ENCODE peak calls at places on chromosomes 11 and 22, in seven cellular contexts. V, T, Y, H, S, D and A are unnamed samples.

GRCh38 chr22:37082251-37082650 is 27.3 kb downstream of the TMPRSS6 start:
- DNase-seq in V (no peak), T (no peak), Y (no peak), H (no peak), S (no peak), D (no peak), A (no peak)

GRCh38 chr22:33076368-33076767 is 18.2 kb upstream of the SYN3 start:
- DNase-seq in V (no peak), T (no peak), Y (no peak), H (no peak), S (no peak), D (no peak), A (no peak)

GRCh38 chr11:96012086-96012824 is 88.3 kb upstream of the MTMR2 start:
- DNase-seq in V (peak), T (no peak), Y (no peak), H (no peak), S (peak), D (peak), A (no peak)

GRCh38 chr11:103892603-103893002 is 143.8 kb upstream of the DDI1 start:
- DNase-seq in V (no peak), T (no peak), Y (no peak), H (no peak), S (no peak), D (no peak), A (no peak)

GRCh38 chr11:22703040-22703439 is 36.6 kb downstream of the GAS2 start:
- DNase-seq in V (peak), T (no peak), Y (no peak), H (no peak), S (no peak), D (no peak), A (no peak)

GRCh38 chr11:94486068-94486467 is 7.6 kb downstream of the MRE11 start:
- DNase-seq in V (no peak), T (no peak), Y (no peak), H (no peak), S (no peak), D (no peak), A (no peak)

GRCh38 chr11:11731311-11732083 is 109.7 kb upstream of the GALNT18 start:
- DNase-seq in V (no peak), T (no peak), Y (no peak), H (peak), S (no peak), D (no peak), A (no peak)

GRCh38 chr11:113045146-113045545 is 83.9 kb downstream of the NCAM1 start:
- DNase-seq in V (no peak), T (no peak), Y (no peak), H (no peak), S (no peak), D (no peak), A (no peak)

GRCh38 chr11:108496643-108497256 is 1.4 kb downstream of the POGLUT3 start:
- DNase-seq in V (peak), T (no peak), Y (no peak), H (no peak), S (no peak), D (no peak), A (no peak)

GRCh38 chr22:49185312-49185969 is 642.2 kb downstream of the BRD1 start:
- DNase-seq in V (no peak), T (no peak), Y (no peak), H (no peak), S (no peak), D (no peak), A (no peak)

GRCh38 chr11:12397953-12398352 is 20.6 kb downstream of the PARVA start:
- DNase-seq in V (no peak), T (no peak), Y (no peak), H (peak), S (peak), D (peak), A (no peak)

GRCh38 chr22:17563936-17564391 is 666 bp downstream of the SLC25A18 start:
- DNase-seq in V (no peak), T (no peak), Y (no peak), H (no peak), S (peak), D (peak), A (no peak)

GRCh38 chr11:5737091-5737490 is 843 bp downstream of the OR56B1 start:
- DNase-seq in V (no peak), T (no peak), Y (no peak), H (no peak), S (no peak), D (no peak), A (no peak)

GRCh38 chr11:66718320-66718971 is 10.6 kb downstream of the SPTBN2 start:
- DNase-seq in V (no peak), T (no peak), Y (peak), H (no peak), S (no peak), D (peak), A (no peak)

GRCh38 chr11:10461276-10461790 is 6.3 kb downstream of the AMPD3 start:
- DNase-seq in V (no peak), T (no peak), Y (no peak), H (no peak), S (no peak), D (no peak), A (no peak)

GRCh38 chr11:108609681-108610080 is 16.1 kb upstream of the EXPH5 start:
- DNase-seq in V (no peak), T (no peak), Y (no peak), H (no peak), S (no peak), D (no peak), A (no peak)

GRCh38 chr22:32333141-32333768 is 24.4 kb upstream of the RFPL3 start:
- DNase-seq in V (no peak), T (no peak), Y (peak), H (no peak), S (no peak), D (no peak), A (no peak)

GRCh38 chr11:100525635-100526034 is 161.5 kb upstream of the ARHGAP42 start:
- DNase-seq in V (no peak), T (no peak), Y (no peak), H (no peak), S (no peak), D (no peak), A (no peak)

GRCh38 chr11:33320814-33321330 is 63.7 kb downstream of the HIPK3 start:
- DNase-seq in V (no peak), T (no peak), Y (no peak), H (no peak), S (no peak), D (no peak), A (no peak)

GRCh38 chr11:2342981-2343380 is 34.1 kb upstream of the CD81 start:
- DNase-seq in V (no peak), T (no peak), Y (no peak), H (no peak), S (no peak), D (no peak), A (peak)

GRCh38 chr11:33893711-33894401 is 2.0 kb upstream of the LMO2 start:
- DNase-seq in V (no peak), T (peak), Y (no peak), H (no peak), S (no peak), D (no peak), A (no peak)

GRCh38 chr11:133900176-133901105 is 55.1 kb upstream of the SPATA19 start:
- DNase-seq in V (no peak), T (no peak), Y (peak), H (no peak), S (peak), D (no peak), A (peak)

GRCh38 chr11:107446822-107447431 is 10.7 kb downstream of the CWF19L2 start:
- DNase-seq in V (no peak), T (no peak), Y (no peak), H (no peak), S (no peak), D (no peak), A (no peak)

GRCh38 chr11:114215871-114216803 is 80.1 kb upstream of the NNMT start:
- DNase-seq in V (no peak), T (no peak), Y (no peak), H (no peak), S (no peak), D (no peak), A (no peak)

GRCh38 chr11:75531325-75531724 is 5.6 kb upstream of the GDPD5 start:
- DNase-seq in V (no peak), T (no peak), Y (no peak), H (no peak), S (no peak), D (no peak), A (no peak)

GRCh38 chr11:1856306-1857005 is 3.6 kb downstream of the LSP1 start:
- DNase-seq in V (no peak), T (no peak), Y (no peak), H (no peak), S (no peak), D (no peak), A (no peak)

GRCh38 chr11:122375687-122376399 is 259.8 kb upstream of the BLID start:
- DNase-seq in V (no peak), T (peak), Y (no peak), H (no peak), S (no peak), D (no peak), A (no peak)

GRCh38 chr11:118842369-118842768 is 41.3 kb upstream of the CXCR5 start:
- DNase-seq in V (no peak), T (no peak), Y (no peak), H (no peak), S (no peak), D (no peak), A (no peak)

GRCh38 chr22:46432164-46433068 is 96.9 kb downstream of the TRMU start:
- DNase-seq in V (no peak), T (peak), Y (peak), H (no peak), S (no peak), D (peak), A (no peak)

GRCh38 chr11:1504164-1504563 is 17.6 kb upstream of the MOB2 start:
- DNase-seq in V (no peak), T (no peak), Y (no peak), H (no peak), S (no peak), D (no peak), A (no peak)

GRCh38 chr22:44428941-44429615 is 69.0 kb downstream of the RTL6 start:
- DNase-seq in V (no peak), T (no peak), Y (no peak), H (no peak), S (peak), D (no peak), A (no peak)

GRCh38 chr11:34274712-34275398 is 83.0 kb downstream of the ABTB2 start:
- DNase-seq in V (no peak), T (no peak), Y (peak), H (peak), S (peak), D (peak), A (peak)

GRCh38 chr22:45503816-45504702 is 1.4 kb downstream of the FBLN1 start:
- DNase-seq in V (no peak), T (peak), Y (no peak), H (no peak), S (no peak), D (no peak), A (no peak)

GRCh38 chr11:57476223-57476882 is 16.0 kb downstream of the RTN4RL2 start:
- DNase-seq in V (no peak), T (no peak), Y (peak), H (no peak), S (no peak), D (peak), A (no peak)

GRCh38 chr22:48234011-48234410 is 1471.6 kb downstream of the TBC1D22A start:
- DNase-seq in V (no peak), T (no peak), Y (peak), H (no peak), S (no peak), D (no peak), A (no peak)

GRCh38 chr11:70158201-70158600 is 44.9 kb upstream of the FADD start:
- DNase-seq in V (no peak), T (no peak), Y (no peak), H (no peak), S (no peak), D (no peak), A (no peak)

GRCh38 chr11:69774354-69775162 is 583 bp downstream of the FGF4 start:
- DNase-seq in V (no peak), T (no peak), Y (no peak), H (no peak), S (no peak), D (no peak), A (no peak)

GRCh38 chr22:45564349-45565030 is 61.8 kb downstream of the FBLN1 start:
- DNase-seq in V (no peak), T (no peak), Y (no peak), H (no peak), S (no peak), D (no peak), A (no peak)

GRCh38 chr11:66950113-66950535 is 8.1 kb downstream of the PC start:
- DNase-seq in V (peak), T (no peak), Y (peak), H (no peak), S (peak), D (peak), A (peak)

DNA sequence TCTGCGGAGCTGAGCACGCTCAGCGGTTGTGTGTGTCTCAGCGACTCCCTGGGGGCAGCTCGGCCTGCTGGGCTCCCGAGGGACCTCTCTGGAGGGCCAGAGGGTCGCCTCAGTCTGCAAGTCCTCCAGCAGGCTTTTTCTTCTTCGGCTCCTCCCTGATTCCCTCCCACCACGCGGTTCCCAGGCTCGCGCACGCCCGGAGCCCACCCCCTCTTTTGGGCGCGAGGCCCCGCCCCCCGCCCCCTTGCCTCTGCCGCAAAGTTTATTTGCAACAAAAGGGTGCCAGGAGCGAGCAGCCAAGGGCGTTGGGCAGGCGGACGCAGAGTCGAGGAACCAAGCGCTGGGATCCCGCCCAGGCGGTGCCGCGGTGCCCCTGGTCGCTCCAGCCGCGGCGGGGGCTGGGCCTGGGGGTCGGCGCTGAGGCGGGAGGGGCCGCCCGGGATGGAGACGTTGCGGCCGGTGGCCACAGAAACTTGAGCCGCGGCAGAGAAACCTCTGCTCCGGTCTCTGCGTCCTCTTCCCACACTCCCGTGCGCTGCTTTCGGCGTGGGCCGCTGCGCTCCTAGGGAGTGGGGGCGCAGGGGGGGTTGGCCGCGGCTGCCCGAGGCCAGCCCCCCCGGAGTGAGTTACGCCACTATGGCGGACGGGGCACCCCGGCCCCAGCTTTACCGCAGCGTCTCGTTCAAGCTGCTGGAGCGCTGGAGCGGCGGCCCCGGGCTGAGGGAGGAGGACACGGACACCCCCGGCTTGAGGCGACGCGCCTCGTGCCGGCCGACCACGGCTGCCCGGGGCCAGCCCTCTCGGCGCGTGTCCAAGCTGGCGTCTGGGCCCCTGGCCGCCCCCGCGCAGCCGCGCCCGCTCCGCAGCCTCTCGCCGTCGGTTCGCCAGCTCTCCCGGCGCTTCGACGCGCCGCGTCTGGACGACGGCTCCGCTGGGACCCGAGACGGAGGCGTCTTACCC is at the start of gene ARHGEF17:
- DNase-seq in V (no peak), T (no peak), Y (peak), H (no peak), S (peak), D (peak), A (peak)
- TF ChIP-seq POLR2AphosphoS5 in V (no peak), T (peak), Y (peak), H (peak), S (peak), D (no peak), A (no peak)

GRCh38 chr22:35683560-35683959 is 34.1 kb upstream of the APOL5 start:
- DNase-seq in V (no peak), T (no peak), Y (no peak), H (no peak), S (no peak), D (no peak), A (no peak)
- TF ChIP-seq CTCF in V (no peak), T (no peak), Y (no peak), H (no peak), S (no peak), D (no peak), A (no peak)

DNA sequence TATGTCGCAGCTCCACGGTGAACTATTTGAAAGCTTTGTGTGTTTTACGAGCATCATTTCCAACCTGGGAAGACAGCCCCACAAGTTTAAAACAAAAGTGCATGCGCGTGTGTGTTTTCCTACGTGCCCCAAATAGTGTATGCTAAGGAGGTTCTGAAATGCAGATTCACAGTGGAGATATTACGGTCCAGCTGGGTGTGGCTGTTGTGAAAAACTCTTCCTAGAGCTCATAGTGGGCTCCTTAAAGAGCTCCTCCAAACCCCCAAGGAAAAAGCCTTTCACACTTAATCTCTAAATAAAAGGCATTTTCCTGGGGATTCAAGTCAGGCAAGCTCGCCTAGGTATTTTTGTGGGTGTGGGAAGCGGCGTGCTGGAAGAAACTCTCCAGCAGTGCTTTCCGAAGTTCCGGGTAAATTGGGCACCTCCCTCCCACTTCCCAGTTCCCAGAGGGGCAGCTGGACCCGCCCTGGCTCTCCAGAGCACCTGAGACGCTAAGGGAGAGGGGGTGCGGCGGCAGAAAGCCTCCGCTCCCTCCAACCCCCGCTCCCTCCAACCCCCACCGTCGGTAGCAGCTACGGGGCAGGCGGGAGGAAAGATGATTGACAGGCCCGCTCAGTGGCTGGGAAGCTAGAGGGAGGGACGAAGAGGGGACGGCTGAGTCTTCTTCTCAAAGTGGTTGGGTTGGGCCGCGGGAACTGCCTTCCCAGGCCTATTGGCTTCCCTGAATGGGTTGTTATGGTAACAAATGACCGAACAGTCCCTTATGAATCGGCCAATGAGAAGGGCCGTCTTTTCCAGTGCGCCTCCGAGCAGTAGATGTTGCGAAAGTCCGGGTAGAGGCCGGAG is 558 bp upstream of the PCF11 start:
- DNase-seq in V (peak), T (peak), Y (peak), H (peak), S (peak), D (peak), A (peak)
- TF ChIP-seq POLR2AphosphoS5 in V (peak), T (no peak), Y (peak), H (peak), S (peak), D (peak), A (peak)

GRCh38 chr11:59801981-59802638 is 8.5 kb downstream of the MRPL16 start:
- DNase-seq in V (no peak), T (no peak), Y (no peak), H (no peak), S (no peak), D (no peak), A (no peak)

GRCh38 chr11:59801160-59801706 is 9.3 kb downstream of the MRPL16 start:
- DNase-seq in V (no peak), T (no peak), Y (no peak), H (no peak), S (no peak), D (no peak), A (no peak)

GRCh38 chr11:59800390-59801037 is 10.1 kb downstream of the MRPL16 start:
- DNase-seq in V (no peak), T (no peak), Y (no peak), H (no peak), S (no peak), D (peak), A (no peak)

GRCh38 chr11:59807047-59807446 is 3.5 kb downstream of the MRPL16 start:
- DNase-seq in V (no peak), T (no peak), Y (no peak), H (no peak), S (no peak), D (peak), A (no peak)

GRCh38 chr11:59802639-59803176 is 7.9 kb downstream of the MRPL16 start:
- DNase-seq in V (peak), T (peak), Y (no peak), H (no peak), S (no peak), D (no peak), A (no peak)
- TF ChIP-seq CTCF in V (peak), T (peak), Y (peak), H (peak), S (peak), D (peak), A (peak)

DNA sequence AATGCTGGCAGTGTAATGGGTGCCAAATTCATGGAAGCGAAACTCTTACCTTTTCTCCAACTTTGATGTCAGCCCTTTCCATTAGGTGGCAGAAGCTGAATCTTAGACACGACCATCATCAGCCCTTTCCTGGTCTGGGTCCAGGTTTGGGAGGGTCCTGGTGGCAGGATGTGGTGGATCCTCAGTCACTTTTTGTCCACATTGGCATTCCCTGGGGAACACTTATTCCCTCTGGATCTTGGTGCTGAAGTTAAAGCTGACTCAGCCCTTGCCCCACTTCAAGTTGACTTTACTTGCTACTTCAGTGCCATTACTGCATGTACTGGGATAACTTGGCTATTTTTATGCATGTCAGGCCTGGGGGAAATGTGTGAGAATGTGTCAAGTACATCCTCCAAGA is 16.7 kb upstream of the NTM start:
- DNase-seq in V (no peak), T (no peak), Y (no peak), H (no peak), S (no peak), D (no peak), A (no peak)
- TF ChIP-seq POLR2AphosphoS5 in V (no peak), T (no peak), Y (no peak), H (no peak), S (no peak), D (no peak), A (no peak)

DNA sequence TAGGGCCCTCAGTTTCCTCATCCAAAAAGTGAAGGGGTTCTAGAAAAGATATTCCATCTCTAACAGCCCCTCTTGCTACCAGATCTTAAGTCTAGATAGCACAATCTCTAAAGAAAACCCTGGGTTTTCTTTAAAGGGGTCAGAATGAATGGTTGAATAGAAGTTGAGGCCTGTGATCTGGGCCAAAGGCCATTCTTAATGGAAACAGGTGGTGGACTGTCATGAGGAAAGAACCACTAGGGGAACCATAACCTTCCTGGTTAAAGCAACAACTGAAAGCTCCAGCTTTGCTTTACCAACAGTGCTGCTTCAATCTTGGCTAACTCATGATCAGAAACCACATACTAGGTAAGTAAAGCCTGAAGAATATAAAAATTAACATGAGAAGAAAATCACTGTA is 1.8 kb downstream of the CELF1 start:
- DNase-seq in V (peak), T (no peak), Y (no peak), H (no peak), S (no peak), D (no peak), A (no peak)
- TF ChIP-seq CTCF in V (no peak), T (peak), Y (no peak), H (no peak), S (no peak), D (peak), A (no peak)

GRCh38 chr11:17351510-17352176 is at the start of gene NCR3LG1:
- DNase-seq in V (peak), T (peak), Y (peak), H (peak), S (peak), D (peak), A (peak)
- TF ChIP-seq POLR2AphosphoS5 in V (no peak), T (peak), Y (peak), H (peak), S (no peak), D (peak), A (no peak)

GRCh38 chr11:91220476-91221202 is 997.8 kb upstream of the CHORDC1 start:
- DNase-seq in V (no peak), T (no peak), Y (no peak), H (no peak), S (no peak), D (no peak), A (no peak)
- TF ChIP-seq CTCF in V (no peak), T (no peak), Y (no peak), H (no peak), S (no peak), D (no peak), A (no peak)